ENCODE peak calls at places on chromosomes 12 and 14, in ten cellular contexts. H is upper lobe of right lung; K is PC-9; R is foreskin fibroblast; O is tibial nerve; G is psoas muscle; J is IMR-90; V is WERI-Rb-1; L is CD8-positive, alpha-beta T cell; E is astrocyte of the spinal cord. D is an unnamed sample.

GRCh38 chr12:47709277-47710048 is 3.6 kb upstream of the RPAP3 start:
- DNase-seq in H (no peak), K (no peak), R (no peak), O (no peak), G (no peak), J (peak), V (no peak), L (no peak), E (no peak), D (no peak)

GRCh38 chr12:15688202-15688736 is 100.9 kb downstream of the EPS8 start:
- DNase-seq in H (peak), K (no peak), R (no peak), O (peak), G (peak), J (no peak), V (no peak), L (no peak), E (peak), D (no peak)

GRCh38 chr12:39145175-39145999 is 240.0 kb upstream of the CPNE8 start:
- DNase-seq in H (peak), K (no peak), R (no peak), O (peak), G (peak), J (no peak), V (no peak), L (no peak), E (peak), D (peak)

GRCh38 chr12:1443421-1444141 is 150.8 kb downstream of the FBXL14 start:
- DNase-seq in H (no peak), K (no peak), R (peak), O (no peak), G (no peak), J (peak), V (no peak), L (no peak), E (peak), D (peak)

GRCh38 chr12:23049180-23049579 is 424.2 kb downstream of the ETNK1 start:
- DNase-seq in H (no peak), K (no peak), R (no peak), O (no peak), G (no peak), J (peak), V (no peak), L (no peak), E (peak), D (no peak)

GRCh38 chr12:81078469-81079196 is 754 bp downstream of the ACSS3 start:
- DNase-seq in H (no peak), K (no peak), R (peak), O (no peak), G (peak), J (peak), V (no peak), L (no peak), E (peak), D (peak)

GRCh38 chr12:128007250-128007649 is 259.7 kb upstream of the TMEM132C start:
- DNase-seq in H (no peak), K (no peak), R (no peak), O (no peak), G (no peak), J (no peak), V (no peak), L (no peak), E (no peak), D (no peak)

GRCh38 chr12:6977653-6978052 is 6.9 kb downstream of the EMG1 start:
- DNase-seq in H (no peak), K (no peak), R (no peak), O (no peak), G (no peak), J (no peak), V (no peak), L (no peak), E (no peak), D (no peak)

GRCh38 chr14:61128382-61129167 is 147.5 kb downstream of the SLC38A6 start:
- DNase-seq in H (no peak), K (no peak), R (no peak), O (no peak), G (no peak), J (peak), V (no peak), L (no peak), E (no peak), D (no peak)

GRCh38 chr14:106813477-106813823 is 1287.1 kb downstream of the TMEM121 start:
- DNase-seq in H (no peak), K (no peak), R (no peak), O (no peak), G (no peak), J (no peak), V (no peak), L (no peak), E (no peak), D (no peak)

GRCh38 chr12:1928439-1929121 is 10.1 kb upstream of the CACNA2D4 start:
- DNase-seq in H (peak), K (no peak), R (no peak), O (no peak), G (no peak), J (no peak), V (no peak), L (no peak), E (no peak), D (no peak)

GRCh38 chr12:71755146-71755892 is 656 bp downstream of the RAB21 start:
- DNase-seq in H (peak), K (peak), R (peak), O (no peak), G (peak), J (peak), V (peak), L (peak), E (peak), D (peak)

GRCh38 chr12:32509328-32510122 is 110.2 kb downstream of the FGD4 start:
- DNase-seq in H (no peak), K (no peak), R (no peak), O (no peak), G (no peak), J (no peak), V (no peak), L (no peak), E (no peak), D (no peak)

GRCh38 chr12:52338241-52338960 is 17.2 kb upstream of the KRT83 start:
- DNase-seq in H (no peak), K (no peak), R (no peak), O (no peak), G (no peak), J (no peak), V (peak), L (no peak), E (no peak), D (no peak)

DNA sequence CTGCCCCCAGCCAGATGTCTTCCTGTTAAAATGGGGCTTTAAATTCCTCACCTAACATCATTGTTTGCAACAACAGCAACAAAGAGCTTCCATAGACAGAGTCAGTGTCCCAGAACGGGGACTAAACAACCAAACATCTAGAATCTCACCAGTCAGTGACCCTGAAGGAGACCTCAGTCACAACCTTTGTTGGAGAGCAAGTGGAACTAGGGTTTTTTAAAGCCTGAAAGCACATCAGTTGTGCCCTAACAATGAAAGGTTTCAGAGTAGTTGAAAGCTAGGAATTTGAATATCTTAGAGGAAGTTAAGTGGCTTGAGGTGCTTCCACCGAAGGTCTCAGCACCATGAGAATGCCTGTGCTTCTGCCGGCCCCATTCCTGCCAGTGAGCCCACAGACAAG is 5.0 kb upstream of the ALDH2 start:
- DNase-seq in H (no peak), K (no peak), R (no peak), O (no peak), G (no peak), J (no peak), V (no peak), L (no peak), E (no peak), D (no peak)
- H3K4me3 ChIP-seq in H (no peak), K (no peak), R (no peak), O (no peak), G (no peak), J (no peak), V (no peak), L (no peak), E (no peak), D (no peak)

DNA sequence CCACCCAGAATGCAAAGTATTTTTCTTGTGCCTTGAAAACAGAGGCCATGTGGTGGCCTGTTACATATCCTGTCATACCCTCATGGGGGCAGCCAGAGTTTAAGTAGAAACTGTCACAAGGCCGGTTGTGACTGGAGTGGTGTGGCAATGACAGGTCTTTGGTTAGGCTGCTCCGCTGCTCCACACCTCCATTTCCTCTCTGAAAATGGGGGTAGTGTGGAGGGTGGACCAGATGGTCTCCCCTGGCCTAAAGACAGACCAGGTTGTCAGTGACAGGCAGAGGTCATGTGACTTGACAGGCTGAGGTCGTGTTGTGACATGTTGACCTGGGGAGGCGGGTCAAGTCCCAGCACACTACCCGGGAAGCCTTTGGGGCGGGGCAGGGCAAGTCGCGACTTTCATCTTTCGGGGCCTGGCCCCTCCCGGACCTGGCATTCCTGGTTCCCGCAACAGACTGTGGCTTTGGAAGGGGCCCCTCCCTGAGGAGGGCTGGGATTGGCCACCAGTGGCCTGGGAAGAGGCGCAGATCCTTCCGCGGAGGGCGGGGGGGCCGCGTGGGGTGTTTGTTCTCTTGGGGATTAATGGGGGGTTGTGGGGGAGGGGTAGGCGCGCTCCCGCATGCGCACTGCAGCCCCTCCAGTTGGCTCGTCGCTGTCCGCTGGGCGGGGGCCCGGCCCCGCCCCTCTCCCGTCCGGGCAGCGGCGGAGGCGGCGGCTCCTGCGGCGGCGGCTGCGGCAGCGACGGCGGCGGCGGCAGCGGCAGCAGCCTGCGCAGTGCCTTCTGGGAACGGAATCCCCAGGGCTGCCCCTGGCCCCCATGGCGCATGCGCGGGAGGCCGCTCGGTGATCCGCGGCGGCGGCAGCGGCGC is at the start of gene MBD6:
- DNase-seq in H (peak), K (peak), R (peak), O (peak), G (peak), J (peak), V (peak), L (peak), E (peak), D (peak)
- TF ChIP-seq CTCF in H (peak), K (no peak), R (no peak), O (no peak), G (no peak), J (no peak), V (no peak), L (no peak), E (no peak), D (no peak)

GRCh38 chr14:76946753-76947077 is 81.8 kb downstream of the IRF2BPL start:
- DNase-seq in H (no peak), K (no peak), R (no peak), O (no peak), G (no peak), J (no peak), V (no peak), L (no peak), E (no peak), D (no peak)
- H3K4me3 ChIP-seq in H (no peak), K (peak), R (no peak), O (no peak), G (peak), J (no peak), V (no peak), L (no peak), E (no peak), D (no peak)

GRCh38 chr14:91255026-91255695 is 10.7 kb upstream of the GPR68 start:
- DNase-seq in H (no peak), K (no peak), R (no peak), O (no peak), G (no peak), J (no peak), V (peak), L (no peak), E (no peak), D (peak)
- TF ChIP-seq CTCF in H (no peak), K (no peak), R (no peak), O (no peak), G (no peak), J (no peak), V (peak), L (no peak), E (no peak), D (no peak)

GRCh38 chr12:14651371-14651770 is 45.0 kb downstream of the GUCY2C start:
- DNase-seq in H (no peak), K (no peak), R (no peak), O (no peak), G (no peak), J (no peak), V (no peak), L (no peak), E (no peak), D (no peak)
- H3K4me3 ChIP-seq in H (no peak), K (no peak), R (no peak), O (no peak), G (no peak), J (no peak), V (no peak), L (no peak), E (no peak), D (no peak)

DNA sequence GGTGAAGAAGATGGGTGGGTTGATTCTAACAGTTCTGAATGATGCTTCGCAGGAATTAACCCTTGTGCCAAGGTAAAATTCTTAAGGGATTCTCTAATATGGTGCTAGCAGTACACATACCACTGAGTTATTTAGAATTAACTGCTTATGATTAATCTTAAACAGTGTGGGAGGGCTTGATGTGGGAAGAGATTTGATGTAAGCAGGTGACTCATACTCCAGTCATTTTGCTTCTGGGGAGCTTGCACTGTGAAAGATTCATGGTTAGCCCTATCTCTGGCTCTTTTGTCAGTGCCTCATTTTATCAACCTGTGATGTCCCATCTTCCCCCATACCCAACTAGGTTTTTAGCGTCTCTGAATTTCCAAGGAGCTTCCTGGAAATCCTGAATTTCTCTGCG is 83.8 kb downstream of the NRXN3 start:
- DNase-seq in H (no peak), K (no peak), R (no peak), O (no peak), G (no peak), J (peak), V (no peak), L (no peak), E (peak), D (peak)
- TF ChIP-seq CTCF in H (no peak), K (no peak), R (no peak), O (no peak), G (no peak), J (no peak), V (no peak), L (no peak), E (no peak), D (no peak)

GRCh38 chr14:96662116-96662901 is 134.9 kb upstream of the VRK1 start:
- DNase-seq in H (no peak), K (no peak), R (no peak), O (no peak), G (no peak), J (no peak), V (no peak), L (no peak), E (no peak), D (no peak)
- H3K4me3 ChIP-seq in H (no peak), K (no peak), R (no peak), O (no peak), G (no peak), J (no peak), V (no peak), L (no peak), E (no peak), D (no peak)

GRCh38 chr12:124374567-124374966 is 79.7 kb downstream of the RFLNA start:
- DNase-seq in H (no peak), K (no peak), R (no peak), O (no peak), G (peak), J (no peak), V (no peak), L (no peak), E (no peak), D (no peak)
- TF ChIP-seq CTCF in H (no peak), K (no peak), R (no peak), O (no peak), G (no peak), J (no peak), V (no peak), L (no peak), E (no peak), D (no peak)

GRCh38 chr14:30270200-30271161 is 288.5 kb upstream of the G2E3 start:
- DNase-seq in H (peak), K (peak), R (peak), O (peak), G (peak), J (peak), V (peak), L (peak), E (peak), D (peak)
- H3K4me3 ChIP-seq in H (no peak), K (no peak), R (peak), O (peak), G (no peak), J (peak), V (no peak), L (no peak), E (peak), D (peak)